ENCODE peak calls at places on chromosomes 1 and 21, in five cellular contexts. K is RWPE1, E is H9, F is omental fat pad, U is colonic mucosa. X is an unnamed sample.

GRCh38 chr1:205590457-205590768 is 41.4 kb downstream of the ELK4 start:
- DNase-seq in K (no peak), E (no peak), F (no peak), U (no peak), X (no peak)

GRCh38 chr1:92444351-92444750 is 42.4 kb downstream of the GFI1 start:
- DNase-seq in K (peak), E (no peak), F (no peak), U (no peak), X (no peak)

GRCh38 chr1:225882008-225882698 is at the start of gene TMEM63A:
- DNase-seq in K (peak), E (peak), F (peak), U (peak), X (peak)

GRCh38 chr1:220673921-220674320 is 16.2 kb upstream of the C1orf115 start:
- DNase-seq in K (no peak), E (no peak), F (no peak), U (no peak), X (no peak)

GRCh38 chr1:93846929-93847810 is 31.8 kb downstream of the DNTTIP2 start:
- DNase-seq in K (peak), E (peak), F (peak), U (peak), X (peak)

GRCh38 chr1:214846276-214846675 is 236.3 kb upstream of the KCNK2 start:
- DNase-seq in K (no peak), E (no peak), F (no peak), U (no peak), X (no peak)

GRCh38 chr21:33640697-33641338 is 723 bp downstream of the CRYZL1 start:
- DNase-seq in K (peak), E (no peak), F (no peak), U (peak), X (no peak)

GRCh38 chr1:149977345-149977744 is 33.2 kb downstream of the OTUD7B start:
- DNase-seq in K (no peak), E (no peak), F (no peak), U (no peak), X (no peak)

GRCh38 chr1:27713139-27713725 is 12.5 kb upstream of the FAM76A start:
- DNase-seq in K (no peak), E (no peak), F (no peak), U (no peak), X (no peak)

GRCh38 chr1:55284856-55285255 is 69.7 kb upstream of the USP24 start:
- DNase-seq in K (peak), E (no peak), F (no peak), U (peak), X (peak)

GRCh38 chr1:10694633-10695627 is 101.5 kb downstream of the CASZ1 start:
- DNase-seq in K (peak), E (peak), F (peak), U (peak), X (peak)

GRCh38 chr1:61922950-61923480 is 180.7 kb downstream of the PATJ start:
- DNase-seq in K (no peak), E (no peak), F (no peak), U (no peak), X (no peak)

GRCh38 chr21:35048183-35048601 is 910 bp downstream of the RUNX1 start:
- DNase-seq in K (no peak), E (no peak), F (no peak), U (no peak), X (no peak)

GRCh38 chr1:235093013-235093618 is 35.5 kb downstream of the TOMM20 start:
- DNase-seq in K (no peak), E (peak), F (no peak), U (peak), X (peak)

GRCh38 chr1:185441608-185442007 is 124.6 kb upstream of the IVNS1ABP start:
- DNase-seq in K (peak), E (no peak), F (no peak), U (no peak), X (no peak)

GRCh38 chr21:42056996-42057689 is 14.0 kb upstream of the UMODL1 start:
- DNase-seq in K (peak), E (no peak), F (no peak), U (peak), X (no peak)

GRCh38 chr1:207888647-207889046 is 22.3 kb downstream of the CD34 start:
- DNase-seq in K (no peak), E (no peak), F (no peak), U (no peak), X (no peak)
- TF ChIP-seq CTCF in K (no peak), E (peak), F (no peak), U (no peak), X (peak)

GRCh38 chr1:230861489-230861888 is 6.8 kb downstream of the C1orf198 start:
- DNase-seq in K (no peak), E (peak), F (no peak), U (no peak), X (no peak)
- TF ChIP-seq CTCF in K (no peak), E (peak), F (no peak), U (no peak), X (no peak)

GRCh38 chr1:109255673-109256072 is 6.3 kb downstream of the CELSR2 start:
- DNase-seq in K (no peak), E (no peak), F (no peak), U (no peak), X (no peak)

GRCh38 chr1:109253803-109254620 is 4.7 kb downstream of the CELSR2 start:
- DNase-seq in K (no peak), E (no peak), F (no peak), U (no peak), X (no peak)

GRCh38 chr1:109254621-109255096 is 5.3 kb downstream of the CELSR2 start:
- DNase-seq in K (no peak), E (no peak), F (no peak), U (no peak), X (no peak)

GRCh38 chr1:109256085-109256484 is 6.7 kb downstream of the CELSR2 start:
- DNase-seq in K (no peak), E (no peak), F (no peak), U (no peak), X (no peak)

GRCh38 chr1:109255097-109255651 is 5.8 kb downstream of the CELSR2 start:
- DNase-seq in K (no peak), E (no peak), F (no peak), U (no peak), X (no peak)
- TF ChIP-seq CTCF in K (no peak), E (peak), F (no peak), U (no peak), X (no peak)

DNA sequence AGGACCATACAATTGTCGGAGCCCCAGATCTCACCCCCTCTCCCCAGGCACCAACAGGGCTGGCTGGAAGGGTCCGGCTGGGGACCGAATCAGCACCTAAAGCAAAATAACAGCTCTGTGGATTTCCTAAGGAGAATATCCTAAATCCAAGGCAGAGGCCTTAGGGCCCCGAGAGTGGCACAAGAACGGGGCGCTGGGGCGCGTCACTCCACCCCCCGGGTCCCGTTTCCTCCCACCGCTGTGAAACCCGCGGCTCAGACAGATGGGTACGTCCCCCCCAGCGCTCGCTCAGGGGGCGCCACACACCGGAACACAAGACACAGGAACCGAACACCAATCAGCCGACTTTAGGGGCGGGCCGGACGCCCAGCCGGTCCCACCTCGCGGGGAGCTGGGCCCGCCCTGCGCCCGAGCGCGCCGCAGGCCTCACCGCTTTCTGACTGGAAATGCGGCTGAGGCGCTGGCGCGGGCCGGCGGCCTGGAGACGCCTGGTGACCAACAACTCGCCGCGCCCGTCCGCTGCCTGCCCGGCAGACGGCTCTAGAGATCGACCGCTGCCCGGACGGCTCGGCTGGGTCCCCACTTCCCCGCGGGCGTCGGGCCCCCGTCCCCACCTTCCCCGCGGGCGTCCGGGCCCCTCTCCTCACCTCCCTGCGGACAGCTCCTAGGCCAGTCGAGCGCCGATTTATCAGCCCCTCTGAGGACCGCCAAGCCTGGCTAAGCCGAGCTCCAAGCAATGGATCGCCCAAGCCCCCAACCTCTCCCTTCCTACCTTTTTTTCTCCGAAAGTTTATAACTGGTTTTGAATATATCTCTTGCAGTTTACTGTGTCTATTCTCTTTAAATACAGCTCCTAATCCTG is at the start of gene HFM1:
- DNase-seq in K (peak), E (peak), F (peak), U (peak), X (peak)
- TF ChIP-seq CTCF in K (no peak), E (peak), F (no peak), U (no peak), X (no peak)

GRCh38 chr1:240619901-240620621 is 8.1 kb upstream of the GREM2 start:
- DNase-seq in K (no peak), E (no peak), F (no peak), U (no peak), X (no peak)
- TF ChIP-seq CTCF in K (no peak), E (no peak), F (no peak), U (no peak), X (no peak)

GRCh38 chr1:32650752-32651460 is at the start of gene RBBP4:
- DNase-seq in K (peak), E (peak), F (peak), U (peak), X (peak)
- TF ChIP-seq CTCF in K (no peak), E (no peak), F (no peak), U (no peak), X (no peak)

DNA sequence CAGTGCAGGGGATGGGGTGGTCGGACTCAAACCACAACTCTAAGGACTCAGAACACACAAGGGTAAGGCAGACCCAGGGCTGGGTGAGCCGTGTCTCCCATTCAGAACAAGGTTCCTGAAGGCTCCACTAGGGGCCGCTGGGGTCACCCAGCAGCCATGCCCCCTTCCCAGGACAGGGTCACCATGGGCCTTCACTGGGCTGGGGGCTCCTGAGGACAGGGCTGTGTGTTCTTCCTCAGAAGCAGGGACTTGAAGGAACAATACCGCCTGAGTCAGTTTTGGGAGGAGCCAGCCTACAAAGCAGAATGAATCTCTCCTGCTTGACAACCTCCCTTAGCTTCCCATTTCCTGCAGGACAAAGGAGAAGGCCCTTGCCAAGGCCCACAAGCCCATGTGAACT is 15.4 kb downstream of the RIMS3 start:
- DNase-seq in K (no peak), E (peak), F (no peak), U (no peak), X (peak)
- TF ChIP-seq CTCF in K (no peak), E (peak), F (no peak), U (no peak), X (peak)

GRCh38 chr1:246506785-246507639 is at the start of gene SMYD3:
- DNase-seq in K (peak), E (peak), F (no peak), U (peak), X (peak)
- TF ChIP-seq CTCF in K (no peak), E (no peak), F (no peak), U (no peak), X (no peak)